ENCODE peak calls at places on chromosome 19, in five cellular contexts. Q is MCF 10A, U is mucosa of descending colon, A is heart left ventricle, Z is IMR-90. N is an unnamed sample.

GRCh38 chr19:33740811-33741396 is 55.8 kb upstream of the KCTD15 start:
- DNase-seq in Q (peak), U (peak), A (no peak), Z (peak), N (no peak)

GRCh38 chr19:5447700-5448311 is 7.4 kb upstream of the ZNRF4 start:
- DNase-seq in Q (no peak), U (no peak), A (no peak), Z (no peak), N (no peak)

GRCh38 chr19:55094456-55095259 is 19.0 kb downstream of the EPS8L1 start:
- DNase-seq in Q (no peak), U (no peak), A (no peak), Z (no peak), N (no peak)

GRCh38 chr19:14425696-14426138 is 6.6 kb upstream of the DDX39A start:
- DNase-seq in Q (no peak), U (no peak), A (no peak), Z (peak), N (no peak)

GRCh38 chr19:13788991-13789390 is 6.3 kb upstream of the ZSWIM4 start:
- DNase-seq in Q (peak), U (no peak), A (peak), Z (peak), N (no peak)

GRCh38 chr19:46787331-46788100 is 878 bp downstream of the SLC1A5 start:
- DNase-seq in Q (peak), U (peak), A (peak), Z (peak), N (no peak)

GRCh38 chr19:45098521-45099464 is 5.8 kb downstream of the PPP1R37 start:
- DNase-seq in Q (no peak), U (no peak), A (peak), Z (peak), N (no peak)

GRCh38 chr19:3586124-3586626 is 897 bp downstream of the GIPC3 start:
- DNase-seq in Q (no peak), U (no peak), A (no peak), Z (no peak), N (no peak)

GRCh38 chr19:5041168-5042038 is 72.5 kb downstream of the KDM4B start:
- DNase-seq in Q (no peak), U (no peak), A (no peak), Z (no peak), N (no peak)

DNA sequence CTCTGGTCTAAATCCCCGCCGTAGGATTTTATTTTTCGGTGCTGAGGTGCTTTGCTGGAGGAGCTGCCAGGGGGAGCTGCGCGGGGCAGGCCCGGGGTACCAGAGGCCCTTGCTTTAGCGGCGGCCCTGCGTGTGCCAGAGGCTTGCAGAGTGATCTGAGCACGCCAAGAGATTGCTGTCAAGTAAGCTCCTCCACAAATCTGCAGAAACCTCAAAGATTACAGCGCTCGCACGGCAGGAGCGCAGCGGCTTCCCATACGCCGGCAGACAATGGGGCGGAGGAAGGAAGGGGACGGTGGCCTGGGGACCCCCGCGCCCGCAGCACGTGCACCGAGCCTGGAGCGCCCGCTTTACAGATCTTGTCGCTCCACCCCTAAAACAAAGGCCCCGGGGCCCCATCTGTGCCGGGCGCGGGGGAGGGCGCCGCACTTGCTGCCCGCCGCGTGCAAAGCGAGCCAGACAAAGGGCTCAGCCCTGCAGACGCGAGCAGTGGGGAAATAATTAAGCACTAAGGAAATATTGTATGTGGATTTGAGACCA is 9.1 kb upstream of the C19orf12 start:
- DNase-seq in Q (no peak), U (no peak), A (no peak), Z (peak), N (peak)
- TF ChIP-seq CTCF in Q (no peak), U (no peak), A (no peak), Z (no peak), N (peak)

GRCh38 chr19:12244370-12244769 is 50.3 kb downstream of the ZNF44 start:
- DNase-seq in Q (no peak), U (no peak), A (no peak), Z (no peak), N (no peak)
- TF ChIP-seq CTCF in Q (no peak), U (no peak), A (peak), Z (no peak), N (no peak)

DNA sequence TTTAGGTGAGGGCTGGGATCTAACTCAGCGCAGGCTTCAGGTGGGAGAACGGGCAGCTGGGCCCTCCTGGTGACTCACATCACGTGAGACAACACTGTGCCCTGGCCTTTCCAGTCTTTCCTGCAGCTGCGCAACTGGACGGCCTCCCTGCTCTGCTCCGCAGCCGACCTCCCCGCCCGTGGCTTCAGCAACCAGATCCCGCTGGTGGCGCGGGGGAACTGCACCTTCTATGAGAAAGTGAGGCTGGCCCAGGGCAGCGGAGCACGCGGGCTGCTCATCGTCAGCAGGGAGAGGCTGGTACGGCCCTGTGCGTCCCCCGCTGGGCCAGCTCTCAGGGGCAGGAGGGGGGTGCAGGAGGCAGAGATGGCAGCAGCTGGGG is 8.8 kb downstream of the SPPL2B start:
- DNase-seq in Q (no peak), U (no peak), A (no peak), Z (peak), N (peak)
- TF ChIP-seq CTCF in Q (no peak), U (no peak), A (no peak), Z (peak), N (peak)

DNA sequence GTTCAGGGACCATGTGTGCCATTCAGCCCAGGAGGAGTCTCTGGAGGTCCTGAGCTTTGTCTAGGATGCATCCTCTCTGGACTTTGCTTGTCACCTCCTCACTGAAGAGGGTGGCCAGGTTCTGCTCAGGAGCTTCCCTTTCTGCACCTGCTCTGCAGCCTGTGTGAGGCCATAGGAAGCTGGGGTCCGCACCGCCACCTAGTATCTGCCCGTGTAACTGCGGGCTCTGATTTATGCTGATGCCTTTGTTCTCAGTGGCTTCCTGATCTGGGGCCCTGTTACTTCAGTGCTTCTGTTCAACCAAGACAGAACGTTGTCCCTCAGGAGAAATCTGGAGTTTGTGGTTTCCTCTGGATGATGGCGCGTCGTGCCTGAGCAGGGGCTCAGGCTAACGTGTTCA is 15.5 kb downstream of the ZNF610 start:
- DNase-seq in Q (no peak), U (no peak), A (no peak), Z (no peak), N (no peak)
- TF ChIP-seq CTCF in Q (no peak), U (no peak), A (no peak), Z (no peak), N (no peak)